ENCODE peak calls at places on chromosomes 3 and 15, in eight cellular contexts. R is Right ventricle myocardium superior; N is CD4-positive, alpha-beta memory T cell; S is astrocyte of the spinal cord; G is NCI-H1694; J is H54; L is transverse colon; F is stimulated activated CD4-positive, alpha-beta T cell treated with anti-CD3 and anti-CD28 coated beads, Interleukin-4, amount 100 ng/mL, for 48 hours. X is an unnamed sample.

GRCh38 chr15:84112025-84112424 is 123.5 kb upstream of the GOLGA6L4 start:
- DNase-seq in L (no peak), N (no peak), J (no peak), F (no peak), S (peak; percentile 31), G (no peak), R (no peak), X (no peak)

GRCh38 chr15:89101302-89102191 is 13.3 kb downstream of the ABHD2 start:
- DNase-seq in N (no peak), S (peak; percentile 98), R (peak; percentile 72), G (no peak), F (no peak), J (peak; percentile 45), L (peak; percentile 60), X (no peak)

GRCh38 chr3:17942856-17943255 is 200.4 kb upstream of the TBC1D5 start:
- DNase-seq in N (no peak), G (no peak), J (peak; percentile 8), F (no peak), S (peak; percentile 6), R (no peak), L (no peak), X (no peak)

GRCh38 chr3:19950316-19950715 is 3.4 kb downstream of the RAB5A start:
- DNase-seq in F (no peak), L (no peak), S (no peak), R (no peak), G (no peak), N (no peak), J (no peak), X (no peak)

GRCh38 chr3:123067689-123068226 is 933 bp downstream of the PDIA5 start:
- DNase-seq in G (no peak), S (no peak), J (no peak), N (no peak), L (no peak), F (no peak), R (no peak), X (no peak)

GRCh38 chr3:74353039-74353438 is 261.4 kb downstream of the CNTN3 start:
- DNase-seq in S (no peak), L (no peak), R (no peak), J (no peak), F (no peak), G (no peak), N (no peak), X (no peak)

GRCh38 chr3:124812291-124813265 is 74.6 kb downstream of the ITGB5 start:
- DNase-seq in N (no peak), J (peak; percentile 89), L (peak; percentile 79), G (peak; percentile 25), S (peak; percentile 96), R (peak; percentile 65), F (no peak), X (no peak)

GRCh38 chr3:197028711-197029510 is 706 bp downstream of the MELTF start:
- DNase-seq in J (no peak), L (peak; percentile 24), S (no peak), R (no peak), N (peak; percentile 11), G (no peak), F (no peak), X (no peak)

GRCh38 chr15:42226648-42227047 is 18.5 kb upstream of the VPS39 start:
- DNase-seq in S (no peak), N (no peak), L (no peak), J (no peak), G (no peak), R (no peak), F (no peak), X (no peak)

X was measured in CMK.